ENCODE peak calls at places on chromosomes 2 and 18, in seven cellular contexts. B is SK-N-SH, U is tibial nerve, D is endothelial cell, Z is foreskin fibroblast, F is body of pancreas, H is H9. T is an unnamed sample.

GRCh38 chr18:36112302-36112701 is 16.8 kb downstream of the SLC39A6 start:
- DNase-seq in B (no peak), U (no peak), D (no peak), Z (no peak), F (no peak), H (no peak), T (no peak)

GRCh38 chr18:8754995-8755955 is 49.9 kb downstream of the MTCL1 start:
- DNase-seq in B (no peak), U (no peak), D (no peak), Z (peak; percentile 77), F (peak; percentile 39), H (no peak), T (no peak)

GRCh38 chr2:16662440-16662839 is 3.2 kb downstream of the CYRIA start:
- DNase-seq in B (no peak), U (no peak), D (no peak), Z (no peak), F (no peak), H (no peak), T (no peak)

GRCh38 chr2:148994341-148994740 is 44.2 kb upstream of the LYPD6B start:
- DNase-seq in B (no peak), U (no peak), D (no peak), Z (no peak), F (peak; percentile 69), H (no peak), T (no peak)

GRCh38 chr2:176261136-176261535 is 8.1 kb upstream of the MTX2 start:
- DNase-seq in B (no peak), U (no peak), D (no peak), Z (no peak), F (no peak), H (no peak), T (no peak)

GRCh38 chr18:61893304-61893970 is 630 bp upstream of the RNF152 start:
- DNase-seq in B (peak; percentile 94), U (no peak), D (peak; percentile 59), Z (peak; percentile 89), F (peak; percentile 58), H (peak; percentile 46), T (peak; percentile 59)

GRCh38 chr2:180742809-180743208 is 237.6 kb upstream of the UBE2E3 start:
- DNase-seq in B (no peak), U (no peak), D (no peak), Z (no peak), F (no peak), H (no peak), T (no peak)

GRCh38 chr2:170176212-170176611 is 1.7 kb upstream of the MYO3B start:
- DNase-seq in B (peak; percentile 65), U (no peak), D (no peak), Z (no peak), F (no peak), H (no peak), T (no peak)

GRCh38 chr2:207121784-207122183 is 44.0 kb downstream of the KLF7 start:
- DNase-seq in B (no peak), U (no peak), D (no peak), Z (peak; percentile 93), F (no peak), H (no peak), T (no peak)

GRCh38 chr2:182950546-182950945 is 84.1 kb upstream of the FRZB start:
- DNase-seq in B (no peak), U (no peak), D (no peak), Z (no peak), F (no peak), H (no peak), T (no peak)

GRCh38 chr2:196984888-196985287 is 58.4 kb upstream of the PGAP1 start:
- DNase-seq in B (no peak), U (no peak), D (no peak), Z (no peak), F (no peak), H (no peak), T (no peak)

GRCh38 chr18:75218524-75218923 is 7.9 kb downstream of the TSHZ1 start:
- DNase-seq in B (no peak), U (no peak), D (no peak), Z (no peak), F (no peak), H (no peak), T (no peak)

GRCh38 chr2:112154246-112155110 is 16.3 kb downstream of the FBLN7 start:
- DNase-seq in B (no peak), U (no peak), D (no peak), Z (no peak), F (no peak), H (no peak), T (no peak)

GRCh38 chr2:232728785-232729184 is 31.7 kb downstream of the GIGYF2 start:
- DNase-seq in B (no peak), U (no peak), D (no peak), Z (no peak), F (no peak), H (no peak), T (no peak)

GRCh38 chr2:230706053-230706498 is 6.6 kb upstream of the CAB39 start:
- DNase-seq in B (no peak), U (no peak), D (no peak), Z (no peak), F (no peak), H (no peak), T (no peak)

GRCh38 chr18:59685501-59685900 is 11.7 kb downstream of the CCBE1 start:
- DNase-seq in B (no peak), U (no peak), D (no peak), Z (no peak), F (no peak), H (no peak), T (no peak)

GRCh38 chr2:178101321-178102079 is 10.7 kb upstream of the RBM45 start:
- DNase-seq in B (no peak), U (no peak), D (no peak), Z (peak; percentile 47), F (no peak), H (no peak), T (no peak)

GRCh38 chr2:128289439-128289838 is 29.2 kb downstream of the HS6ST1 start:
- DNase-seq in B (no peak), U (no peak), D (peak; percentile 33), Z (peak; percentile 38), F (no peak), H (peak; percentile 63), T (no peak)

GRCh38 chr2:20666114-20666363 is 905 bp upstream of the GDF7 start:
- DNase-seq in B (peak; percentile 81), U (no peak), D (no peak), Z (no peak), F (no peak), H (no peak), T (peak; percentile 57)

GRCh38 chr2:75592028-75592427 is 31.3 kb upstream of the EVA1A start:
- DNase-seq in B (no peak), U (no peak), D (no peak), Z (peak; percentile 82), F (peak; percentile 32), H (no peak), T (no peak)

GRCh38 chr2:238132463-238133450 is 5.7 kb upstream of the KLHL30 start:
- DNase-seq in B (no peak), U (no peak), D (no peak), Z (no peak), F (no peak), H (no peak), T (no peak)

GRCh38 chr2:67338601-67339233 is 58.4 kb upstream of the ETAA1 start:
- DNase-seq in B (no peak), U (no peak), D (no peak), Z (no peak), F (no peak), H (peak; percentile 45), T (no peak)

GRCh38 chr18:3710712-3711269 is 260.8 kb downstream of the TGIF1 start:
- DNase-seq in B (peak; percentile 20), U (peak; percentile 34), D (peak; percentile 26), Z (peak; percentile 68), F (peak; percentile 80), H (no peak), T (no peak)

GRCh38 chr18:3704556-3705162 is 254.7 kb downstream of the TGIF1 start:
- DNase-seq in B (no peak), U (no peak), D (no peak), Z (no peak), F (no peak), H (no peak), T (no peak)

GRCh38 chr18:3703732-3704176 is 253.8 kb downstream of the TGIF1 start:
- DNase-seq in B (peak; percentile 57), U (peak; percentile 71), D (peak; percentile 62), Z (peak; percentile 81), F (peak; percentile 70), H (peak; percentile 62), T (peak; percentile 39)

GRCh38 chr18:3709166-3709565 is 259.2 kb downstream of the TGIF1 start:
- DNase-seq in B (no peak), U (no peak), D (no peak), Z (no peak), F (no peak), H (no peak), T (no peak)

GRCh38 chr18:3706279-3707097 is 256.5 kb downstream of the TGIF1 start:
- DNase-seq in B (no peak), U (peak; percentile 22), D (no peak), Z (no peak), F (no peak), H (no peak), T (no peak)
- TF ChIP-seq CTCF in B (no peak), U (no peak), D (no peak), Z (no peak), F (no peak), H (no peak), T (no peak)

GRCh38 chr2:11109002-11109401 is 46.3 kb upstream of the SLC66A3 start:
- DNase-seq in B (no peak), U (no peak), D (no peak), Z (no peak), F (no peak), H (no peak), T (no peak)

GRCh38 chr2:11112870-11113428 is 42.3 kb upstream of the SLC66A3 start:
- DNase-seq in B (no peak), U (no peak), D (no peak), Z (no peak), F (no peak), H (no peak), T (no peak)

GRCh38 chr2:11117776-11118175 is 37.5 kb upstream of the SLC66A3 start:
- DNase-seq in B (no peak), U (no peak), D (no peak), Z (no peak), F (no peak), H (no peak), T (no peak)

GRCh38 chr2:11111811-11112425 is 43.3 kb upstream of the SLC66A3 start:
- DNase-seq in B (no peak), U (no peak), D (no peak), Z (no peak), F (no peak), H (peak; percentile 68), T (no peak)
- TF ChIP-seq CTCF in B (no peak), U (no peak), D (no peak), Z (no peak), F (no peak), H (peak; percentile 48), T (no peak)

DNA sequence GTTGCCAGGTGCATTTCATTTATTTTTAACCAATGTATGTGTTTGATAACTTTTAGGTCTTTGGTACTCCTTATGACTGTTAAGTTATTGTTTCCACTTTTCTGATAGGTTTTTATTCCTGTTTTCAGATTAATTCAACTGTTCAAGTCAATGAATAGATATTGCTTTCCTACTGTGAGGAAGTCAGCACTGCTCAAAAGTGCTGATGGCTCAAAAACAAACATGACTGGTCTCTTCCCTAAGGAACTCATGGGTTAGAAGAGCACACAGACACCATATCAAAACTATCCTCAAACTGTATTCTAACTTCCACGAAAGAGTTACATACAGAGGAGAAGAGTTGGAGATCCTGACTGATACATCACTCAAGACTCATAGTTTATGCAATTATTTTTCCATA is 39.9 kb upstream of the REG3G start:
- DNase-seq in B (no peak), U (no peak), D (no peak), Z (no peak), F (no peak), H (no peak), T (no peak)
- TF ChIP-seq CTCF in B (no peak), U (no peak), D (no peak), Z (no peak), F (no peak), H (no peak), T (no peak)

GRCh38 chr2:109457811-109458210 is 156.0 kb downstream of the SEPTIN10 start:
- DNase-seq in B (no peak), U (no peak), D (no peak), Z (no peak), F (no peak), H (no peak), T (no peak)
- TF ChIP-seq CTCF in B (peak; percentile 12), U (no peak), D (no peak), Z (no peak), F (no peak), H (peak; percentile 46), T (no peak)

T was measured in GM13976.